ENCODE peak calls at places on chromosomes 2 and 18, in five cellular contexts. One of them, this sample, is unnamed.

GRCh38 chr2:24793752-24794477 is 690 bp downstream of the CENPO start:
- DNase-seq in glutamatergic neuron: peak; percentile 73
- DNase-seq in HL-60: peak; percentile 7
- DNase-seq in choroid plexus epithelial cell: no peak
- DNase-seq in fibroblast of pulmonary artery: peak; percentile 31
- DNase-seq in this sample: no peak

GRCh38 chr2:197576631-197577030 is 60.8 kb downstream of the MOB4 start:
- DNase-seq in fibroblast of pulmonary artery: peak; percentile 86
- DNase-seq in glutamatergic neuron: no peak
- DNase-seq in choroid plexus epithelial cell: peak; percentile 96
- DNase-seq in HL-60: no peak
- DNase-seq in this sample: peak; percentile 93

GRCh38 chr2:212124597-212124996 is 414.0 kb downstream of the ERBB4 start:
- DNase-seq in glutamatergic neuron: no peak
- DNase-seq in HL-60: no peak
- DNase-seq in choroid plexus epithelial cell: peak; percentile 37
- DNase-seq in fibroblast of pulmonary artery: peak; percentile 68
- DNase-seq in this sample: peak; percentile 14

GRCh38 chr2:120360307-120360855 is 14.4 kb downstream of the INHBB start:
- DNase-seq in choroid plexus epithelial cell: peak; percentile 47
- DNase-seq in glutamatergic neuron: no peak
- DNase-seq in fibroblast of pulmonary artery: peak; percentile 48
- DNase-seq in HL-60: no peak
- DNase-seq in this sample: no peak

GRCh38 chr2:222791946-222792649 is 68.7 kb upstream of the ACSL3 start:
- DNase-seq in fibroblast of pulmonary artery: peak; percentile 45
- DNase-seq in HL-60: peak; percentile 74
- DNase-seq in choroid plexus epithelial cell: no peak
- DNase-seq in glutamatergic neuron: no peak
- DNase-seq in this sample: no peak

GRCh38 chr2:208359632-208359986 is 47.0 kb upstream of the PTH2R start:
- DNase-seq in choroid plexus epithelial cell: no peak
- DNase-seq in HL-60: peak; percentile 98
- DNase-seq in glutamatergic neuron: no peak
- DNase-seq in fibroblast of pulmonary artery: no peak
- DNase-seq in this sample: no peak

GRCh38 chr2:149004836-149005235 is 33.7 kb upstream of the LYPD6B start:
- DNase-seq in HL-60: no peak
- DNase-seq in fibroblast of pulmonary artery: no peak
- DNase-seq in glutamatergic neuron: no peak
- DNase-seq in choroid plexus epithelial cell: peak; percentile 26
- DNase-seq in this sample: no peak

GRCh38 chr2:60806988-60807681 is 51.1 kb downstream of the PAPOLG start:
- DNase-seq in HL-60: peak; percentile 31
- DNase-seq in choroid plexus epithelial cell: peak; percentile 91
- DNase-seq in glutamatergic neuron: no peak
- DNase-seq in fibroblast of pulmonary artery: peak; percentile 55
- DNase-seq in this sample: peak; percentile 13

GRCh38 chr2:109129921-109130725 is 1.1 kb downstream of the SH3RF3 start:
- DNase-seq in choroid plexus epithelial cell: peak; percentile 23
- DNase-seq in glutamatergic neuron: no peak
- DNase-seq in HL-60: no peak
- DNase-seq in fibroblast of pulmonary artery: peak; percentile 20
- DNase-seq in this sample: peak; percentile 39

DNA sequence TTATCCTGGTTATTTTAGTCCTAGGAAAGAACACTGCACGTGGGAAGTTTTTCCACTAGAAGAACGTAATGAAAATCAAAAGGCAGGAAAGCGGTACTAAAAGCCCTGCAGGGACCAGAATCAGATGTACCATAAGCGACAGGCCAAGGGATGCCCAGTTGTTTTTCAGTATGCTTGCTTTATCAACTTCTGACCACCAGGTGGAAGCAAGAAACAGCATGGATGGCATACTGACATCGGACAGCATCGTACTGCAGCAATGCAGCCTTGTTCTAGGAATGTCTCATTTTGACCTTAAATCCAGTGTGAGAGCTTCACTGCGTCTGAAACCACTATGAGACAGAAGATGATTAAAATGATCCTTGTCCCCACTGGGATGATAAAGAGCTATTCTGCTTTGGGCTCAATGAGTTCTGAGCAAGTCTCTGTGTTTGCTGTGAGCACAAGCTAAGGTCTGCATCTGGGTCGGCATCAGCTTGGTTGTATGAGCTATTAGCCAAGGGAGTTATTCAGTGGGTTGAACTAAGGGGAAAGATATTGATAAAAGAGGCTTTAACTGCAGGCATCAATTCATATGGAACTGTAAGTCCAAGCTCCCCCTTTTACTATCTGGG is 54.3 kb downstream of the CDK15 start:
- DNase-seq in fibroblast of pulmonary artery: peak; percentile 84
- DNase-seq in glutamatergic neuron: peak; percentile 26
- DNase-seq in choroid plexus epithelial cell: peak; percentile 93
- DNase-seq in HL-60: peak; percentile 59
- DNase-seq in this sample: peak; percentile 77
- TF ChIP-seq CTCF in fibroblast of pulmonary artery: peak; percentile 88
- TF ChIP-seq CTCF in glutamatergic neuron: peak; percentile 86
- TF ChIP-seq CTCF in choroid plexus epithelial cell: peak; percentile 91
- TF ChIP-seq CTCF in HL-60: peak; percentile 69
- TF ChIP-seq CTCF in this sample: peak; percentile 71

GRCh38 chr2:85327757-85328617 is at the start of gene TGOLN2:
- DNase-seq in fibroblast of pulmonary artery: peak; percentile 90
- DNase-seq in choroid plexus epithelial cell: peak; percentile 92
- DNase-seq in HL-60: peak; percentile 92
- DNase-seq in glutamatergic neuron: peak; percentile 93
- DNase-seq in this sample: peak; percentile 92
- TF ChIP-seq CTCF in fibroblast of pulmonary artery: no peak
- TF ChIP-seq CTCF in choroid plexus epithelial cell: peak; percentile 7
- TF ChIP-seq CTCF in HL-60: no peak
- TF ChIP-seq CTCF in glutamatergic neuron: no peak
- TF ChIP-seq CTCF in this sample: no peak

DNA sequence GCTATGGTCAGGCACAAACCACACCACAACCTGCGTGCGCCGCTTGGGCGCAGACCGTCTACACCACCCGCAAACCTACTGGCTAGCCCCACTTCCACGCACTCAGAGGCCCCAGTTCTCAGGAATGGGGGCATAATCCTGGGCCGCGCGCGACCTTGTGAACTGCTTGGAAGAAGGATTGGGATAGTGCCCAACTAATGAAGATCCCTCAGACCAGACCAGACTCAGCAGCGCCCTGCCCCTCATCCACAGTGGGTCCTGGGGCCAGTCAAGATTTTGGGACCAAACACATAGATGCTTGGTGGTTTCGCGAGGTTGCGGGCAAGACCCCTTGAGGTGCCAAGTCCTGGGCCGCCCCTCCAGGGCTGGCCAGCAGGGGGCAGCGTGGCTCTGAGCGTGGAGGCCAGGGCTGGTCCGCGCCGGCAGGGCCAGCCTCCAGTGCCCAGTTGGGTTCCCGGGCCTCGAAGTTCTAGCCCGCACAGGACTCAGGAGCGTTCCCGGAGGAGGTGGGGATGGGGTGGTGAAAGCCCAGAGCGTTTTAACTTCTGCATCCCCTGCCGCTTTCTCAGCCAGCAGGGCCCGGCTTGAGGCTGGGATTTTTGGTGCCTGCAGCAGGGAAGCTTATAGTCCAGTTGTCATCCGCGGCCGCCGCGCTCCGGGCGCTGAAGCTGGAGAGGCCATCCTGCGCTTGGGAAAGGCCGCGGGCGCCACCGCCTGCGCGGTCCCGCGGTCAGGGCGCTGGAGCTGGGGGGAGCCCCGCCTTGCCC is 8.3 kb downstream of the OSR1 start:
- DNase-seq in HL-60: peak; percentile 16
- DNase-seq in fibroblast of pulmonary artery: peak; percentile 45
- DNase-seq in glutamatergic neuron: peak; percentile 81
- DNase-seq in choroid plexus epithelial cell: peak; percentile 54
- DNase-seq in this sample: peak; percentile 20
- TF ChIP-seq CTCF in HL-60: peak; percentile 33
- TF ChIP-seq CTCF in fibroblast of pulmonary artery: peak; percentile 51
- TF ChIP-seq CTCF in glutamatergic neuron: peak; percentile 95
- TF ChIP-seq CTCF in choroid plexus epithelial cell: peak; percentile 74
- TF ChIP-seq CTCF in this sample: peak; percentile 58

GRCh38 chr2:48204750-48205136 is 298.4 kb upstream of the FBXO11 start:
- DNase-seq in glutamatergic neuron: no peak
- DNase-seq in fibroblast of pulmonary artery: no peak
- DNase-seq in HL-60: no peak
- DNase-seq in choroid plexus epithelial cell: no peak
- DNase-seq in this sample: no peak

GRCh38 chr2:48203668-48204067 is 297.4 kb upstream of the FBXO11 start:
- DNase-seq in choroid plexus epithelial cell: no peak
- DNase-seq in fibroblast of pulmonary artery: no peak
- DNase-seq in HL-60: no peak
- DNase-seq in glutamatergic neuron: no peak
- DNase-seq in this sample: no peak

GRCh38 chr2:48207201-48207641 is 300.9 kb upstream of the FBXO11 start:
- DNase-seq in fibroblast of pulmonary artery: no peak
- DNase-seq in choroid plexus epithelial cell: no peak
- DNase-seq in glutamatergic neuron: no peak
- DNase-seq in HL-60: no peak
- DNase-seq in this sample: no peak

GRCh38 chr2:48202863-48203642 is 296.8 kb upstream of the FBXO11 start:
- DNase-seq in HL-60: no peak
- DNase-seq in choroid plexus epithelial cell: no peak
- DNase-seq in fibroblast of pulmonary artery: no peak
- DNase-seq in glutamatergic neuron: no peak
- DNase-seq in this sample: no peak

DNA sequence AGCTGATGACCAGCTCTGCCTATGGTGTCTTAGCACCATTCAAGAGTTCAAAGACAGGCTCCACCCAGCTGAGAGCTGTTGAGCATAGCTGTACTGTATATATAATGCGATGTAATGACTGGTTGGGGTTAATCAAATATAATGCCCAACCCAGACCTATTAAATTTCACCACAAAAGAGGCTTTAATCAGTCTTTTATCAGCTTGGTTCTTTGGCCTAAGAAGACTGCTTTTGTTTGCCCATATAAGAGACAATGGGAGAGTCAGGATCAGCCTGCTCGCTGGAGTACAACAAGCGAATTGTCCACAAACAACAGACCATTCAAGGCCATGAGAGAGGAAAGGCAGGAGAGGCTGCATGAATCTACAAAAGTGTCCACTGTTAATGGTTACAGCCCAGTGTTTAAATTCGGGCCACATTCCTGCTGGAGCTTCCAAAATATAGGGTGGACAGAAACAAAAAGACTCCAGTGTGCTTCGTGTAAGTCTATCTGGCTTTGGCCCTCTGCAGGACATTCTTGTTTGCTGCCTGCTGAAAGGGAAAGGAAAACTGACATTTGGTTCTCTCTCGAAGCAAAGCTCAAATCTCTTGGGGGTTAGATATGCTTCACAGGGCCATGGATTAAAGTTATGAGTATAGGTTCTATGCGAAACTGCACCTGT is 299.0 kb upstream of the FBXO11 start:
- DNase-seq in choroid plexus epithelial cell: peak; percentile 67
- DNase-seq in HL-60: no peak
- DNase-seq in fibroblast of pulmonary artery: peak; percentile 22
- DNase-seq in glutamatergic neuron: no peak
- DNase-seq in this sample: no peak
- TF ChIP-seq CTCF in choroid plexus epithelial cell: peak; percentile 64
- TF ChIP-seq CTCF in HL-60: no peak
- TF ChIP-seq CTCF in fibroblast of pulmonary artery: peak; percentile 28
- TF ChIP-seq CTCF in glutamatergic neuron: no peak
- TF ChIP-seq CTCF in this sample: no peak

GRCh38 chr18:66495844-66496243 is 108.0 kb downstream of the CDH19 start:
- DNase-seq in fibroblast of pulmonary artery: peak; percentile 30
- DNase-seq in glutamatergic neuron: peak; percentile 88
- DNase-seq in choroid plexus epithelial cell: peak; percentile 51
- DNase-seq in HL-60: peak; percentile 70
- DNase-seq in this sample: peak; percentile 81
- TF ChIP-seq CTCF in fibroblast of pulmonary artery: peak; percentile 29
- TF ChIP-seq CTCF in glutamatergic neuron: peak; percentile 73
- TF ChIP-seq CTCF in choroid plexus epithelial cell: peak; percentile 51
- TF ChIP-seq CTCF in HL-60: peak; percentile 24
- TF ChIP-seq CTCF in this sample: peak; percentile 57

GRCh38 chr2:218290316-218291261 is 1.7 kb downstream of the TMBIM1 start:
- DNase-seq in fibroblast of pulmonary artery: no peak
- DNase-seq in glutamatergic neuron: no peak
- DNase-seq in HL-60: peak; percentile 85
- DNase-seq in choroid plexus epithelial cell: no peak
- DNase-seq in this sample: no peak
- TF ChIP-seq CTCF in fibroblast of pulmonary artery: no peak
- TF ChIP-seq CTCF in glutamatergic neuron: no peak
- TF ChIP-seq CTCF in HL-60: no peak
- TF ChIP-seq CTCF in choroid plexus epithelial cell: no peak
- TF ChIP-seq CTCF in this sample: no peak

DNA sequence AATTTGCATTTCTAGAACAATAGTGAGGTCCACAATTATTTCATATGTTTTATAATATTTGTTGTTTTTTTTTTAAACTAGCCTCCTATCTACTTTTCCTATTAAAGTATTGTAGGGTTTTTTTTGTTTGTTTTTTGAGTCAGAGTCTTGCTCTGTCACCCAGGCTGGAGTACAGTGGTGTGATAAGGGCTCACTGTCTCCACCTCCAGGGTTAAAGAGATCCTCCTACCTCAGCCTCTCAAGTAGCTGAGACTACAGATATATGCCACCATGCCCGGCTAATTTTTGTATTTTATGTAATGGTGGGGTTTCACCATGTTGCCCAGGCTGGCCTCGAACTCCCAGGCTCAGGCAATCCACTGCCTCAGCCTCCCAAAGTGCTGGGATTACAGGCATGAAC is 122.5 kb downstream of the SLC39A10 start:
- DNase-seq in glutamatergic neuron: no peak
- DNase-seq in fibroblast of pulmonary artery: no peak
- DNase-seq in HL-60: no peak
- DNase-seq in choroid plexus epithelial cell: no peak
- DNase-seq in this sample: no peak
- TF ChIP-seq CTCF in glutamatergic neuron: no peak
- TF ChIP-seq CTCF in fibroblast of pulmonary artery: no peak
- TF ChIP-seq CTCF in HL-60: no peak
- TF ChIP-seq CTCF in choroid plexus epithelial cell: no peak
- TF ChIP-seq CTCF in this sample: no peak

GRCh38 chr2:112048887-112049286 is 6.2 kb upstream of the TMEM87B start:
- DNase-seq in choroid plexus epithelial cell: peak; percentile 80
- DNase-seq in fibroblast of pulmonary artery: peak; percentile 85
- DNase-seq in HL-60: peak; percentile 44
- DNase-seq in glutamatergic neuron: no peak
- DNase-seq in this sample: peak; percentile 66
- TF ChIP-seq CTCF in choroid plexus epithelial cell: peak; percentile 75
- TF ChIP-seq CTCF in fibroblast of pulmonary artery: peak; percentile 87
- TF ChIP-seq CTCF in HL-60: peak; percentile 82
- TF ChIP-seq CTCF in glutamatergic neuron: peak; percentile 87
- TF ChIP-seq CTCF in this sample: peak; percentile 60